ENCODE peak calls at places on chromosomes 7 and 10, in seven cellular contexts. One of them, this sample, is unnamed.
A peak's percentile ranks its signal among the peaks of the same experiment; 100 is the strongest.

GRCh38 chr7:117688126-117688525 is 185.1 kb downstream of the CTTNBP2 start:
- DNase-seq in HL-60: no peak
- DNase-seq in hepatocyte: no peak
- DNase-seq in endodermal cell: no peak
- DNase-seq in CD8-positive, alpha-beta T cell: no peak
- DNase-seq in adrenal gland: no peak
- DNase-seq in tibial nerve: no peak
- DNase-seq in this sample: peak; percentile 85

GRCh38 chr10:123136806-123137642 is 1.3 kb downstream of the HMX3 start:
- DNase-seq in HL-60: no peak
- DNase-seq in hepatocyte: no peak
- DNase-seq in endodermal cell: peak; percentile 88
- DNase-seq in CD8-positive, alpha-beta T cell: no peak
- DNase-seq in adrenal gland: no peak
- DNase-seq in tibial nerve: no peak
- DNase-seq in this sample: peak; percentile 43

GRCh38 chr7:48089415-48089975 is 430 bp downstream of the UPP1 start:
- DNase-seq in HL-60: no peak
- DNase-seq in hepatocyte: peak; percentile 85
- DNase-seq in endodermal cell: peak; percentile 95
- DNase-seq in CD8-positive, alpha-beta T cell: peak; percentile 80
- DNase-seq in adrenal gland: peak; percentile 59
- DNase-seq in tibial nerve: no peak
- DNase-seq in this sample: no peak

GRCh38 chr7:2843711-2844152 is 376 bp downstream of the GNA12 start:
- DNase-seq in HL-60: no peak
- DNase-seq in hepatocyte: peak; percentile 64
- DNase-seq in endodermal cell: no peak
- DNase-seq in CD8-positive, alpha-beta T cell: peak; percentile 62
- DNase-seq in adrenal gland: peak; percentile 56
- DNase-seq in tibial nerve: no peak
- DNase-seq in this sample: no peak

GRCh38 chr7:8322667-8323066 is 60.7 kb upstream of the ICA1 start:
- DNase-seq in HL-60: no peak
- DNase-seq in hepatocyte: no peak
- DNase-seq in endodermal cell: no peak
- DNase-seq in CD8-positive, alpha-beta T cell: no peak
- DNase-seq in adrenal gland: no peak
- DNase-seq in tibial nerve: no peak
- DNase-seq in this sample: no peak

GRCh38 chr7:43492906-43493305 is 90.0 kb upstream of the STK17A start:
- DNase-seq in HL-60: no peak
- DNase-seq in hepatocyte: no peak
- DNase-seq in endodermal cell: no peak
- DNase-seq in CD8-positive, alpha-beta T cell: no peak
- DNase-seq in adrenal gland: no peak
- DNase-seq in tibial nerve: no peak
- DNase-seq in this sample: no peak

GRCh38 chr10:14397069-14397468 is 66.3 kb upstream of the FRMD4A start:
- DNase-seq in HL-60: no peak
- DNase-seq in hepatocyte: peak; percentile 20
- DNase-seq in endodermal cell: peak; percentile 74
- DNase-seq in CD8-positive, alpha-beta T cell: no peak
- DNase-seq in adrenal gland: peak; percentile 17
- DNase-seq in tibial nerve: peak; percentile 30
- DNase-seq in this sample: peak; percentile 84

GRCh38 chr7:79553811-79554555 is 100.5 kb upstream of the MAGI2 start:
- DNase-seq in HL-60: no peak
- DNase-seq in hepatocyte: no peak
- DNase-seq in endodermal cell: no peak
- DNase-seq in CD8-positive, alpha-beta T cell: no peak
- DNase-seq in adrenal gland: no peak
- DNase-seq in tibial nerve: no peak
- DNase-seq in this sample: peak; percentile 88

GRCh38 chr7:117592011-117592635 is 112.3 kb downstream of the CFTR start:
- DNase-seq in HL-60: no peak
- DNase-seq in hepatocyte: no peak
- DNase-seq in endodermal cell: no peak
- DNase-seq in CD8-positive, alpha-beta T cell: no peak
- DNase-seq in adrenal gland: no peak
- DNase-seq in tibial nerve: no peak
- DNase-seq in this sample: no peak

GRCh38 chr10:3053145-3053544 is 14.2 kb upstream of the PFKP start:
- DNase-seq in HL-60: no peak
- DNase-seq in hepatocyte: no peak
- DNase-seq in endodermal cell: no peak
- DNase-seq in CD8-positive, alpha-beta T cell: no peak
- DNase-seq in adrenal gland: no peak
- DNase-seq in tibial nerve: no peak
- DNase-seq in this sample: no peak

GRCh38 chr7:92639213-92639896 is 49.2 kb upstream of the FAM133B start:
- DNase-seq in HL-60: no peak
- DNase-seq in hepatocyte: no peak
- DNase-seq in endodermal cell: no peak
- DNase-seq in CD8-positive, alpha-beta T cell: no peak
- DNase-seq in adrenal gland: no peak
- DNase-seq in tibial nerve: no peak
- DNase-seq in this sample: no peak

GRCh38 chr10:95785942-95786669 is 30.1 kb downstream of the ENTPD1 start:
- DNase-seq in HL-60: no peak
- DNase-seq in hepatocyte: no peak
- DNase-seq in endodermal cell: no peak
- DNase-seq in CD8-positive, alpha-beta T cell: no peak
- DNase-seq in adrenal gland: no peak
- DNase-seq in tibial nerve: no peak
- DNase-seq in this sample: no peak

GRCh38 chr10:83677795-83678194 is 461.5 kb upstream of the GHITM start:
- DNase-seq in HL-60: no peak
- DNase-seq in hepatocyte: peak; percentile 32
- DNase-seq in endodermal cell: peak; percentile 58
- DNase-seq in CD8-positive, alpha-beta T cell: no peak
- DNase-seq in adrenal gland: no peak
- DNase-seq in tibial nerve: no peak
- DNase-seq in this sample: no peak

GRCh38 chr7:157444843-157445135 is 108.0 kb downstream of the DNAJB6 start:
- DNase-seq in HL-60: no peak
- DNase-seq in hepatocyte: no peak
- DNase-seq in endodermal cell: no peak
- DNase-seq in CD8-positive, alpha-beta T cell: no peak
- DNase-seq in adrenal gland: no peak
- DNase-seq in tibial nerve: no peak
- DNase-seq in this sample: no peak

GRCh38 chr10:120506674-120507073 is 49.6 kb downstream of the PLPP4 start:
- DNase-seq in HL-60: no peak
- DNase-seq in hepatocyte: no peak
- DNase-seq in endodermal cell: no peak
- DNase-seq in CD8-positive, alpha-beta T cell: no peak
- DNase-seq in adrenal gland: no peak
- DNase-seq in tibial nerve: no peak
- DNase-seq in this sample: no peak

GRCh38 chr10:104260775-104261115 is 6.1 kb downstream of the GSTO1 start:
- DNase-seq in HL-60: no peak
- DNase-seq in hepatocyte: no peak
- DNase-seq in endodermal cell: no peak
- DNase-seq in CD8-positive, alpha-beta T cell: no peak
- DNase-seq in adrenal gland: no peak
- DNase-seq in tibial nerve: no peak
- DNase-seq in this sample: no peak

GRCh38 chr10:26556756-26557640 is 118.9 kb downstream of the APBB1IP start:
- DNase-seq in HL-60: peak; percentile 23
- DNase-seq in hepatocyte: peak; percentile 66
- DNase-seq in endodermal cell: peak; percentile 71
- DNase-seq in CD8-positive, alpha-beta T cell: no peak
- DNase-seq in adrenal gland: peak; percentile 35
- DNase-seq in tibial nerve: no peak
- DNase-seq in this sample: no peak

GRCh38 chr7:137801003-137801402 is 45.8 kb downstream of the DGKI start:
- DNase-seq in HL-60: no peak
- DNase-seq in hepatocyte: no peak
- DNase-seq in endodermal cell: no peak
- DNase-seq in CD8-positive, alpha-beta T cell: no peak
- DNase-seq in adrenal gland: no peak
- DNase-seq in tibial nerve: no peak
- DNase-seq in this sample: peak; percentile 41

GRCh38 chr7:2546776-2547586 is 8.3 kb downstream of the BRAT1 start:
- DNase-seq in HL-60: no peak
- DNase-seq in hepatocyte: no peak
- DNase-seq in endodermal cell: no peak
- DNase-seq in CD8-positive, alpha-beta T cell: no peak
- DNase-seq in adrenal gland: peak; percentile 14
- DNase-seq in tibial nerve: no peak
- DNase-seq in this sample: no peak

GRCh38 chr10:75400769-75401568 is 595 bp downstream of the ZNF503 start:
- DNase-seq in HL-60: no peak
- DNase-seq in hepatocyte: peak; percentile 86
- DNase-seq in endodermal cell: peak; percentile 85
- DNase-seq in CD8-positive, alpha-beta T cell: no peak
- DNase-seq in adrenal gland: peak; percentile 73
- DNase-seq in tibial nerve: peak; percentile 42
- DNase-seq in this sample: peak; percentile 5

GRCh38 chr7:41130596-41131236 is 572.2 kb downstream of the INHBA start:
- DNase-seq in HL-60: no peak
- DNase-seq in hepatocyte: no peak
- DNase-seq in endodermal cell: no peak
- DNase-seq in CD8-positive, alpha-beta T cell: no peak
- DNase-seq in adrenal gland: no peak
- DNase-seq in tibial nerve: no peak
- DNase-seq in this sample: no peak

GRCh38 chr7:94675356-94675755 is 19.4 kb upstream of the SGCE start:
- DNase-seq in HL-60: no peak
- DNase-seq in hepatocyte: no peak
- DNase-seq in endodermal cell: no peak
- DNase-seq in CD8-positive, alpha-beta T cell: no peak
- DNase-seq in adrenal gland: no peak
- DNase-seq in tibial nerve: no peak
- DNase-seq in this sample: no peak

GRCh38 chr7:110507832-110508231 is 583.1 kb upstream of the LRRN3 start:
- DNase-seq in HL-60: no peak
- DNase-seq in hepatocyte: no peak
- DNase-seq in endodermal cell: no peak
- DNase-seq in CD8-positive, alpha-beta T cell: no peak
- DNase-seq in adrenal gland: no peak
- DNase-seq in tibial nerve: no peak
- DNase-seq in this sample: no peak

DNA sequence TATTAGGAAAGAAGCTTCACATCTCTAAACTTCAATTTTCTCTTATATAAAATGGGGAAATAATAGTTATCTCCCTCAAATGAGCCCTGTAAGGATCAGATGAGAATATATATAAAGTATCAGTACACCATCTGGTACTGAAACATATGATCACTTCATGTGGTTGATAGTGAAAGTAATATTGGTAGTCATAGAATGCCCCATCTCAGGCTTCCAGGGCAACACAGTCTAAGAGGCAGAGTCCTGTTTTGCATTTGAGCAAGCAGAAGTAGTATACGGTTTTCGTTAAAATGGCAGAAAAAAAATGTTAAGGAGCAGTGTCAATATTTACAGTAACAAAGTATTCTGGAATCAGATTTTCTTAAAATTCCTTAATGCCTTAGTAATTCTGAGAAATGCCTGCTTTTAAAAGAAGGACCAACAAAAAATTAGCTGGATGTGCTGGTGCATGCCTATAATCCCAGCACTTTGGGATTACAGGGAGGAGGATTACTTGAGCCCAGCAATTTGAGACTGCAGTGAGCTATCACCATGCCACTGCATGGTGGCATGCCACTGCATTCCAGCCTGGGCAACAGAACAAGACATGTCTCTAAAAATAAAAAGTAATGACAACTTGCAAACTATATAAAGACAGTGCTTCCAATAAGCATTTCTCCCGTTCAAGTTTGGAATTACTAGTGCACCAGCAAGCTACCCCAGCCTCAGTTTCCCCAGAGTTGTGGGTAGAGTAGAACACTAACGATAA is 19.8 kb downstream of the KBTBD2 start:
- DNase-seq in HL-60: no peak
- DNase-seq in hepatocyte: no peak
- DNase-seq in endodermal cell: no peak
- DNase-seq in CD8-positive, alpha-beta T cell: no peak
- DNase-seq in adrenal gland: no peak
- DNase-seq in tibial nerve: no peak
- DNase-seq in this sample: no peak
- H3K27ac ChIP-seq in HL-60: no peak overlapping the region
- H3K27ac ChIP-seq in hepatocyte: no peak overlapping the region
- H3K27ac ChIP-seq in endodermal cell: no peak overlapping the region
- H3K27ac ChIP-seq in CD8-positive, alpha-beta T cell: no peak overlapping the region
- H3K27ac ChIP-seq in adrenal gland: no peak overlapping the region
- H3K27ac ChIP-seq in tibial nerve: no peak overlapping the region
- H3K27ac ChIP-seq in this sample: no peak overlapping the region

GRCh38 chr10:100836891-100837290 is 75.9 kb upstream of the SLF2 start:
- DNase-seq in HL-60: no peak
- DNase-seq in hepatocyte: no peak
- DNase-seq in endodermal cell: no peak
- DNase-seq in CD8-positive, alpha-beta T cell: no peak
- DNase-seq in adrenal gland: no peak
- DNase-seq in tibial nerve: no peak
- DNase-seq in this sample: no peak
- H3K27me3 ChIP-seq in HL-60: peaks cover 4% of the 10 kb centered on the region
- H3K27me3 ChIP-seq in hepatocyte: peaks cover 74% of the 10 kb centered on the region
- H3K27me3 ChIP-seq in endodermal cell: peaks cover 94% of the 10 kb centered on the region
- H3K27me3 ChIP-seq in CD8-positive, alpha-beta T cell: peaks cover 10% of the 10 kb centered on the region
- H3K27me3 ChIP-seq in adrenal gland: peaks cover 26% of the 10 kb centered on the region
- H3K27me3 ChIP-seq in tibial nerve: no peaks in the 10 kb centered on the region
- H3K27me3 ChIP-seq in this sample: peaks cover 86% of the 10 kb centered on the region

GRCh38 chr10:86523348-86523747 is 1.8 kb upstream of the WAPL start:
- DNase-seq in HL-60: no peak
- DNase-seq in hepatocyte: no peak
- DNase-seq in endodermal cell: no peak
- DNase-seq in CD8-positive, alpha-beta T cell: no peak
- DNase-seq in adrenal gland: no peak
- DNase-seq in tibial nerve: no peak
- DNase-seq in this sample: no peak
- TF ChIP-seq CTCF in HL-60: no peak
- TF ChIP-seq CTCF in hepatocyte: peak; percentile 22
- TF ChIP-seq CTCF in endodermal cell: peak; percentile 67
- TF ChIP-seq CTCF in CD8-positive, alpha-beta T cell: no peak
- TF ChIP-seq CTCF in adrenal gland: peak; percentile 31
- TF ChIP-seq CTCF in tibial nerve: peak; percentile 22
- TF ChIP-seq CTCF in this sample: peak; percentile 52

GRCh38 chr10:35352508-35352907 is 16.2 kb downstream of the CCNY start:
- DNase-seq in HL-60: no peak
- DNase-seq in hepatocyte: no peak
- DNase-seq in endodermal cell: no peak
- DNase-seq in CD8-positive, alpha-beta T cell: no peak
- DNase-seq in adrenal gland: no peak
- DNase-seq in tibial nerve: no peak
- DNase-seq in this sample: no peak

GRCh38 chr10:35351021-35351420 is 14.7 kb downstream of the CCNY start:
- DNase-seq in HL-60: no peak
- DNase-seq in hepatocyte: no peak
- DNase-seq in endodermal cell: no peak
- DNase-seq in CD8-positive, alpha-beta T cell: no peak
- DNase-seq in adrenal gland: no peak
- DNase-seq in tibial nerve: no peak
- DNase-seq in this sample: no peak

GRCh38 chr10:35352097-35352496 is 15.8 kb downstream of the CCNY start:
- DNase-seq in HL-60: no peak
- DNase-seq in hepatocyte: no peak
- DNase-seq in endodermal cell: no peak
- DNase-seq in CD8-positive, alpha-beta T cell: no peak
- DNase-seq in adrenal gland: no peak
- DNase-seq in tibial nerve: no peak
- DNase-seq in this sample: no peak

GRCh38 chr10:35353805-35354204 is 17.5 kb downstream of the CCNY start:
- DNase-seq in HL-60: no peak
- DNase-seq in hepatocyte: no peak
- DNase-seq in endodermal cell: no peak
- DNase-seq in CD8-positive, alpha-beta T cell: no peak
- DNase-seq in adrenal gland: no peak
- DNase-seq in tibial nerve: no peak
- DNase-seq in this sample: no peak

GRCh38 chr10:35353399-35353798 is 17.1 kb downstream of the CCNY start:
- DNase-seq in HL-60: no peak
- DNase-seq in hepatocyte: no peak
- DNase-seq in endodermal cell: no peak
- DNase-seq in CD8-positive, alpha-beta T cell: no peak
- DNase-seq in adrenal gland: no peak
- DNase-seq in tibial nerve: no peak
- DNase-seq in this sample: no peak
- H3K27ac ChIP-seq in HL-60: no peak overlapping the region
- H3K27ac ChIP-seq in hepatocyte: no peak overlapping the region
- H3K27ac ChIP-seq in endodermal cell: no peak overlapping the region
- H3K27ac ChIP-seq in CD8-positive, alpha-beta T cell: no peak overlapping the region
- H3K27ac ChIP-seq in adrenal gland: no peak overlapping the region
- H3K27ac ChIP-seq in tibial nerve: no peak overlapping the region
- H3K27ac ChIP-seq in this sample: no peak overlapping the region

This sample was measured in foreskin keratinocyte.